ENCODE peak calls at places on chromosome 17, in five cellular contexts. T is CD8-positive, alpha-beta memory T cell; W is GM23248; L is body of pancreas; A is uterus. E is an unnamed sample.
A peak's percentile ranks its signal among the peaks of the same experiment; 100 is the strongest.

GRCh38 chr17:72266099-72266852 is 145.5 kb downstream of the SOX9 start:
- DNase-seq in T (no peak), W (no peak), A (no peak), L (no peak), E (no peak)

GRCh38 chr17:41965694-41966375 is 760 bp upstream of the CNP start:
- DNase-seq in T (peak; percentile 60), L (peak; percentile 90), W (peak; percentile 79), A (peak; percentile 63), E (peak; percentile 28)

GRCh38 chr17:2710804-2711607 is 558 bp downstream of the CLUH start:
- DNase-seq in A (no peak), W (peak; percentile 62), L (peak; percentile 66), T (peak; percentile 10), E (no peak)

GRCh38 chr17:56440391-56440790 is 153.1 kb upstream of the NOG start:
- DNase-seq in T (no peak), W (peak; percentile 32), A (no peak), L (no peak), E (no peak)

GRCh38 chr17:57294075-57294474 is 37.8 kb downstream of the MSI2 start:
- DNase-seq in A (no peak), L (no peak), T (no peak), W (no peak), E (no peak)

GRCh38 chr17:58997756-58998553 is 108.7 kb downstream of the TRIM37 start:
- DNase-seq in L (no peak), A (no peak), W (peak; percentile 7), T (no peak), E (no peak)

GRCh38 chr17:58120195-58120822 is 27.9 kb upstream of the OR4D1 start:
- DNase-seq in W (peak; percentile 66), A (no peak), L (peak; percentile 50), T (peak; percentile 20), E (peak; percentile 70)

GRCh38 chr17:40827746-40828453 is 5.5 kb upstream of the KRT10 start:
- DNase-seq in A (no peak), W (peak; percentile 2), T (no peak), L (no peak), E (peak; percentile 50)

DNA sequence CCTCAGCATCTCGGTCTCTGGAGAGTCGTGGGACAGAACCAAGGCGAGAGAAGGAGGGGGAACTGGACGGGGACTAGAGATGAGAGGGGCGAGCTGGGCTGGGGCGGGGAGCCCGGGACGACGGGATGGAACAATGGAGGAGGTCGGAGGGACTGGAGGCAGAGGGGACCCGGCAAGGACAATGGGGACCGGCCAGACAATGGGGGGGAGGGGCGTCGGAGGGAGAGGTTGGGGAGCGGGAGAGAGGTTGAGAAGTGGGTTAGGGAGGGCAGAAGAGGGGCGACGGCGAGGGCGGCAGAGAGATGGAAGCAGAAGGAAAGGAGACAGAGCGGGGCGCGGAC is 719 bp downstream of the NGFR start:
- DNase-seq in W (no peak), T (no peak), A (no peak), L (no peak), E (no peak)
- H3K4me3 ChIP-seq in W (peak overlapping the region; percentile 62), T (peak overlapping the region; percentile 55), A (peak overlapping the region; percentile 39), L (no peak overlapping the region), E (no peak overlapping the region)

GRCh38 chr17:8489841-8490240 is 54.2 kb downstream of the NDEL1 start:
- DNase-seq in T (no peak), A (no peak), W (peak; percentile 58), L (no peak), E (no peak)
- H3K27ac ChIP-seq in T (no peak overlapping the region), A (no peak overlapping the region), W (peak overlapping the region; percentile 82), L (no peak overlapping the region), E (no peak overlapping the region)

GRCh38 chr17:17127156-17127555 is 79.0 kb downstream of the PLD6 start:
- DNase-seq in L (no peak), W (no peak), A (no peak), T (no peak), E (no peak)

GRCh38 chr17:17125136-17126084 is 80.7 kb downstream of the PLD6 start:
- DNase-seq in L (no peak), A (no peak), T (peak; percentile 25), W (no peak), E (no peak)

GRCh38 chr17:17127730-17128291 is 78.3 kb downstream of the PLD6 start:
- DNase-seq in W (peak; percentile 30), A (no peak), L (no peak), T (no peak), E (no peak)

GRCh38 chr17:17124341-17124740 is 81.8 kb downstream of the PLD6 start:
- DNase-seq in W (no peak), T (no peak), A (no peak), L (no peak), E (no peak)

DNA sequence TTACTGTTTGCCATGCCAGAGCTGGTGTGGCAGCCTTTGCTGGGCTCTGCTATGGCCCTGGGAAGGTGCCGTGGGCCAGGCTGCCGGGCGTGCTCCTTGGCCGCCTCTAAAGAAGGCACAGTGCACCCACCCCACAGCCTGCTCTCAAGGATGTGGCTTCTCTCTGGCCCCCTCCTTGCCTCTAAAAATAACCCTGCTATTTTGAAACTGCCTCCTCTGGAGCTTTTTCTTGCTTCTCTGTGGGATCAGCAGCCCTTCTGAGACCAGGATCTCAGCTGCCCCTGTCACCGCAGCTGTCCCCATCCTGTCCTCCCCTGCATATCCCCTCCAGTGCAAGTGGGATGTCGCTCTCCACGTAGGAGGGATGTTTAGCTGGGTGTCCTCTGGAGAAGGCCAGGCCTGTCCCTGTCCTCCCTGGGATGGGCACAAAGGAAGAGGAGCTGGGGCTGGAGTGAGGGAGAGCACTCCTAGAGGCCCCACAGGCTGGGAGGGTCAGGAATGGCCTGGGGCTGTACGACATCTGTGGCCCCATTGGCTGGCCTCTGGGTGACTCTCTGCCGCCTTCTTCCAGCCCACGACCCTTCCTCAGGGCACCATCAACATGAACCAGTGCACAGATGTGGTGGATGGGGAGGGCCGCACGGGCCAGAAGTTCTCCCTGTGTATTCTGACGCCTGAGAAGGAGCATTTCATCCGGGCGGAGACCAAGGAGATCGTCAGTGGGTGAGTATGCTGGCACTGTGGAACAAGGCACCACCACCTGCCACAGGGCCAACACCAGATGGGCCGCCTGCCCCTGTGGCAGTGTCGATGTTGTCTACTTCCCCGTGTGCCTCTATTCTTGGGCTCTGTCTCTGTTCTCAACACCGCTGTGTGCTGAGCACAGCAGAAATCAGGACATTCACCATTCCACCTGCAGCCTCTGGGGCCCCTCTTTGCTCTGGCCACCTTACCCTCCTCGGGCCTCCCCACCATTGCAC is 79.7 kb downstream of the PLD6 start:
- DNase-seq in T (no peak), W (no peak), A (no peak), L (no peak), E (no peak)
- H3K4me3 ChIP-seq in T (peak overlapping the region; percentile 36), W (no peak overlapping the region), A (no peak overlapping the region), L (no peak overlapping the region), E (no peak overlapping the region)

GRCh38 chr17:39675390-39676082 is 7.3 kb downstream of the PNMT start:
- DNase-seq in A (no peak), W (no peak), L (no peak), T (no peak), E (no peak)
- H3K27ac ChIP-seq in A (no peak overlapping the region), W (no peak overlapping the region), L (peak overlapping the region; percentile 78), T (no peak overlapping the region), E (no peak overlapping the region)

DNA sequence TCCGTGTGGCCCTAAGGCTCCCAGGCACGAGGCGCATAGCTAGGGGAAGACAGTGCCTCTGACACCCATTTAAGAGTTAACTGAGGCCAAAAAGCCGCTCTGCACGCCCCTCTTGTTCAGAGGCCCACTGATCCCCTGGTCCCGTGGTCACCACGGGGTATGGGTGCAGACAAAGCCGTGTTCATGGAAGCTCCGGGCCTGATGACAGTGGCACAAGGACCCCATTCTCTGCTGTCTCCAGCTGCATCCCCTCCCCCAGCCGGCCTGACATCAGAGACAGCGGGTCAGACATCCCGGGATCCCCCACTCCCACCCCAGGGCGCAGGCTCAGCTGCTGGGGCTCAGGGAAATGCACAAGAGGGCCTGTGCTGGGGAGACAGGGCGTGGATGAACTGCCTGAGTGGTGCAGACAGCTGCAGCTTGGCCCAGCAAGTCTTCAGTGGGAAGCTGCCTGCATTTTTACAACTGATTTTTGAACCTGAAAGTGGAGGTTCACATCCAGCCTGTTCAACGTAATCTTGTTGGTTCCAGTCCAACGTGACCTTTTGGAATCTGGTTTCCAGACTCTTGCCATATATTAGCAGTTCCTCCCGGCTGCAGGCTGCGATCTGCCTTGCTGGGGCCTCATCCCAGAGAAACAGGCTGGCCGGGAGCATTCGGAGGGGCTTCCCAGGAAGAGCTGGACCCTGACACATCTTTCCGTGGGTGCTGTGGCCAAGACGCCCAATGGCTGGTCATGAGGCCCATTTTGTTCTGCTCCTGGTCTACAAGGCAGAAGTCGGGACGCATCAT is 9.7 kb upstream of the BAHCC1 start:
- DNase-seq in L (no peak), T (no peak), W (no peak), A (peak; percentile 72), E (peak; percentile 5)
- H3K4me3 ChIP-seq in L (no peak overlapping the region), T (no peak overlapping the region), W (no peak overlapping the region), A (no peak overlapping the region), E (no peak overlapping the region)

DNA sequence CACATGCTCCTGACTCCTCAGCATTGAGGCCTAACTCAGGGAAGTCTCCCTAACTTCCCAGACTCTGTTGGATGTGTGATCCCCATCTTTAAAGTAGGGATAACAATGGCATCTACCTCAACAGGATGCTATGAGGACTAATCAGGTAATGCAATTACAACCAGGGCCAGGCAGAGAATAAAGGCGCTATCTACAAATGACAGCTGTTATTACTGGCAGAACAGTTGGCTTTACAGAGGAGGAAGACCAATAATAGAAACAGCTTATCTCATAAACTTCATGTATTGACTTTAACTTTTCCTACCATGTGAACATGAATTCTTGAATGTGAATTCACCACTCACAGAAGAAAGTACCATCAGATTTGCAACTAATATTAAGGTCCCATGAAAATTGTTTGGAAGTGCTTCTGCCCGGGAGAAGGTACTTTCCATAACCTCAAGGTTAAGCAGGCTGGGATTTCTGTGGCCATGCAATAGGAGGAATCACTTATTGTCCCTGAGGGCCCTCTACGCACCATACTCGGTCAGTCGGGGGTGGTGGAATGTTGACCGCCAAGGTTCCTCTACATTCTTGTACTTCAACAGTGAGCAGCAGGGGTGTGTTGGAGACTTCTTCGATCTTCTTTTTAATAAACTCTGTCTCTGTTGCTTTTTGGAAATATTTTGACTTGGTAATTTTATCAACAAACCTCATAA is 22.6 kb upstream of the ERN1 start:
- DNase-seq in A (no peak), L (peak; percentile 17), W (no peak), T (no peak), E (no peak)
- H3K27ac ChIP-seq in A (no peak overlapping the region), L (peak overlapping the region; percentile 74), W (no peak overlapping the region), T (no peak overlapping the region), E (no peak overlapping the region)

GRCh38 chr17:80262775-80263244 is 2.2 kb downstream of the RNF213 start:
- DNase-seq in L (no peak), T (no peak), W (peak; percentile 12), A (no peak), E (no peak)
- H3K4me3 ChIP-seq in L (no peak overlapping the region), T (peak overlapping the region; percentile 98), W (peak overlapping the region; percentile 82), A (peak overlapping the region; percentile 36), E (peak overlapping the region; percentile 2)

DNA sequence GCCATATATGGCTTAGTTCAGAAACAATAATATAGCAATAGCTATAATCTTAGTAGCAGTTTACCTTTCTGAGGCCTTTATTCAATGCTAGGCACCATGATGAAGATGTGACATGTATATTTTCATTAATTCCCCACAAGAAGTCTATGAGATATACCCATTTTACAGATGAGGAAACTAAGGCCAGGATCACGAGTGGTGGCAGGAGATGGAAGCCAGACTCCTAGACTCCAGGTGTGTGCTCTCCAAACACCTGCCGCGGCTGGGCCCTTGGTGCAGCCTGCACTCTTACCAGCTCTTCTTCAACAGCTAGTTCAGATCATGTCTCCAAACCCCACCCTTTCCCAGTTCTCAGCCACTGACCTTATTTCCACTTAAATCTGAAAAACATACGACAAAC is 15.2 kb downstream of the NXPH3 start:
- DNase-seq in A (no peak), T (no peak), L (no peak), W (no peak), E (no peak)
- H3K27ac ChIP-seq in A (no peak overlapping the region), T (no peak overlapping the region), L (no peak overlapping the region), W (no peak overlapping the region), E (no peak overlapping the region)